ENCODE peak calls at places on chromosomes 6 and 20, in four cellular contexts. One of them, this sample, is unnamed. For H3K9me3, the result is how much of the 10 kb centered on the place peaks cover.

GRCh38 chr20:38184098-38184497 is 19.0 kb upstream of the TGM2 start:
- DNase-seq in CD8-positive, alpha-beta memory T cell: no peak
- DNase-seq in SJSA1: no peak
- DNase-seq in SK-N-MC: no peak
- DNase-seq in this sample: no peak

GRCh38 chr6:133404728-133405127 is 163.6 kb downstream of the EYA4 start:
- DNase-seq in CD8-positive, alpha-beta memory T cell: no peak
- DNase-seq in SJSA1: no peak
- DNase-seq in SK-N-MC: no peak
- DNase-seq in this sample: no peak

GRCh38 chr20:3710027-3710426 is 2.4 kb downstream of the SIGLEC1 start:
- DNase-seq in CD8-positive, alpha-beta memory T cell: no peak
- DNase-seq in SJSA1: no peak
- DNase-seq in SK-N-MC: no peak
- DNase-seq in this sample: no peak

GRCh38 chr6:44224978-44225330 is 1.6 kb downstream of the SLC29A1 start:
- DNase-seq in CD8-positive, alpha-beta memory T cell: no peak
- DNase-seq in SJSA1: no peak
- DNase-seq in SK-N-MC: no peak
- DNase-seq in this sample: no peak

GRCh38 chr6:131083687-131084086 is 20.6 kb upstream of the EPB41L2 start:
- DNase-seq in CD8-positive, alpha-beta memory T cell: no peak
- DNase-seq in SJSA1: no peak
- DNase-seq in SK-N-MC: no peak
- DNase-seq in this sample: no peak

GRCh38 chr20:49539481-49540231 is 28.3 kb downstream of the PTGIS start:
- DNase-seq in CD8-positive, alpha-beta memory T cell: no peak
- DNase-seq in SJSA1: no peak
- DNase-seq in SK-N-MC: no peak
- DNase-seq in this sample: no peak

GRCh38 chr6:158816329-158816728 is 2.8 kb downstream of the EZR start:
- DNase-seq in CD8-positive, alpha-beta memory T cell: no peak
- DNase-seq in SJSA1: no peak
- DNase-seq in SK-N-MC: no peak
- DNase-seq in this sample: no peak

GRCh38 chr6:22025468-22026159 is 271.2 kb downstream of the PRL start:
- DNase-seq in CD8-positive, alpha-beta memory T cell: no peak
- DNase-seq in SJSA1: peak
- DNase-seq in SK-N-MC: no peak
- DNase-seq in this sample: no peak

GRCh38 chr6:21856096-21856825 is 262.7 kb downstream of the SOX4 start:
- DNase-seq in CD8-positive, alpha-beta memory T cell: no peak
- DNase-seq in SJSA1: peak
- DNase-seq in SK-N-MC: no peak
- DNase-seq in this sample: no peak

GRCh38 chr6:160224599-160225237 is 33.9 kb downstream of the SLC22A2 start:
- DNase-seq in CD8-positive, alpha-beta memory T cell: no peak
- DNase-seq in SJSA1: no peak
- DNase-seq in SK-N-MC: no peak
- DNase-seq in this sample: no peak

GRCh38 chr6:160226118-160226541 is 32.5 kb downstream of the SLC22A2 start:
- DNase-seq in CD8-positive, alpha-beta memory T cell: no peak
- DNase-seq in SJSA1: no peak
- DNase-seq in SK-N-MC: no peak
- DNase-seq in this sample: no peak

GRCh38 chr6:160221423-160221822 is 37.2 kb downstream of the SLC22A2 start:
- DNase-seq in CD8-positive, alpha-beta memory T cell: no peak
- DNase-seq in SJSA1: no peak
- DNase-seq in SK-N-MC: no peak
- DNase-seq in this sample: no peak

GRCh38 chr6:160221918-160222317 is 36.7 kb downstream of the SLC22A2 start:
- DNase-seq in CD8-positive, alpha-beta memory T cell: no peak
- DNase-seq in SJSA1: no peak
- DNase-seq in SK-N-MC: no peak
- DNase-seq in this sample: no peak

DNA sequence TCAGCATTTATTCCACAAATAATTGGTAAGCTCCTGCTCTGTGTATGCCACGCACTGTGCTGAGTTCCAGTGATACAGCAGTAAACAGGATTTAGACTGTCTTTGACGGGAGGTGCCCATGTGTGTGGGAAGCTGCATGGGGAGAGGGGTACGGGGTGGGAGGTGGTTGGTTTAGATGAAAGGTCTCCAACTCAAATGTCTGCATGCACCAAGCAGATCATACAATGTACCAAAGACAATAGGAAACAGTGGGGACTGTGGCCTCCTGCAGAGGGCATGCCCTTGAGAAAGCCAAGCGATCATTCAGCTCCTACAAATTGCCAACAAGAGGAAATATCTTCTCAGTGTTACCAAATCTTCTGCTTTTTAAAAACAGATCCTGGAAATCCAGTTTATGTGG is 36.1 kb downstream of the SLC22A2 start:
- DNase-seq in CD8-positive, alpha-beta memory T cell: no peak
- DNase-seq in SJSA1: no peak
- DNase-seq in SK-N-MC: no peak
- DNase-seq in this sample: no peak
- H3K9me3 ChIP-seq in CD8-positive, alpha-beta memory T cell: under half
- H3K9me3 ChIP-seq in SJSA1: under half
- H3K9me3 ChIP-seq in SK-N-MC: under half
- H3K9me3 ChIP-seq in this sample: under half

GRCh38 chr6:82680192-82680591 is 316.6 kb downstream of the TPBG start:
- DNase-seq in CD8-positive, alpha-beta memory T cell: no peak
- DNase-seq in SJSA1: no peak
- DNase-seq in SK-N-MC: no peak
- DNase-seq in this sample: no peak

GRCh38 chr6:82681119-82681714 is 317.6 kb downstream of the TPBG start:
- DNase-seq in CD8-positive, alpha-beta memory T cell: no peak
- DNase-seq in SJSA1: no peak
- DNase-seq in SK-N-MC: no peak
- DNase-seq in this sample: no peak

DNA sequence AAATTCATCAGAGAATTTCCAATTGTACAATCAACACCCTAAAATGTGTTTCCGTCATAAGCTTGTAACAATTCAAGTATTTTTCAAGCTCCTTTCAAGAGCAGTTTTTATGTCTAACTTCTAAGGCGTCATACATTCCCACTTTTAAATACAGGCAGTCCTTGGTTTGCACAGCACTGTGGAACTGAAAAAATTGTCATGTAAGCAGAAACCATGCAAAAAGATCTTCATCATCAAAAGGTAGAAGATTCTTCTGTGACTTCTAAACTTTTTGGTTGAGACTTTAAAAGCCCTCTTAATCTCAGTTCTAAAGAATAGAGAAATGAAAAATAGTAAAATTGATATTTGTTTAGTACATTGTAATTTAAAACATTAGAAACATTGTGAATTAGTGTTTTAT is 315.6 kb downstream of the TPBG start:
- DNase-seq in CD8-positive, alpha-beta memory T cell: no peak
- DNase-seq in SJSA1: no peak
- DNase-seq in SK-N-MC: no peak
- DNase-seq in this sample: no peak
- H3K9me3 ChIP-seq in CD8-positive, alpha-beta memory T cell: under half
- H3K9me3 ChIP-seq in SJSA1: under half
- H3K9me3 ChIP-seq in SK-N-MC: under half
- H3K9me3 ChIP-seq in this sample: under half

GRCh38 chr20:18331694-18332093 is 43.4 kb downstream of the ZNF133 start:
- DNase-seq in CD8-positive, alpha-beta memory T cell: no peak
- DNase-seq in SJSA1: no peak
- DNase-seq in SK-N-MC: no peak
- DNase-seq in this sample: no peak
- H3K9me3 ChIP-seq in CD8-positive, alpha-beta memory T cell: under half
- H3K9me3 ChIP-seq in SJSA1: under half
- H3K9me3 ChIP-seq in SK-N-MC: under half
- H3K9me3 ChIP-seq in this sample: under half

DNA sequence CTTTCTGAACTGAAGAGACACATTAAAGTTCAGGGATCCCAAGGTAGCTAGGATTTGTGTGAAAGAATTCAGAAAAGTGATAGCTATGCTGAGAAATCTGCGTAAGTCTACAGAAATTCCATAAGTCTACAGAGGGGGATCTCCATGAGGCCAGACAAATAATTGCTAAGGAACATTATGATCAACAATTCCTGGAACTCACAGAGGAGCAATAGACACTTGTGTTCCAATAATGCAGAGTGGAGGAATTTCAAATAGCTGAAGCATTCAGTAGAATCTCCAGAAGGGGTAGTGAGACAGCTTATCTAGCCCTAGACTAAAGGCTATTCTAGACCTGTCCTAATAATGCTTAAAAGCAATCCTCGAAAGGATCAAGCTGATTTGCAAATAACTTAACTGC is 315.7 kb upstream of the ECI2 start:
- DNase-seq in CD8-positive, alpha-beta memory T cell: no peak
- DNase-seq in SJSA1: no peak
- DNase-seq in SK-N-MC: no peak
- DNase-seq in this sample: no peak
- H3K9me3 ChIP-seq in CD8-positive, alpha-beta memory T cell: under half
- H3K9me3 ChIP-seq in SJSA1: under half
- H3K9me3 ChIP-seq in SK-N-MC: under half
- H3K9me3 ChIP-seq in this sample: under half

GRCh38 chr6:138343112-138343511 is 34.6 kb upstream of the SMIM28 start:
- DNase-seq in CD8-positive, alpha-beta memory T cell: no peak
- DNase-seq in SJSA1: no peak
- DNase-seq in SK-N-MC: no peak
- DNase-seq in this sample: no peak
- H3K9me3 ChIP-seq in CD8-positive, alpha-beta memory T cell: under half
- H3K9me3 ChIP-seq in SJSA1: under half
- H3K9me3 ChIP-seq in SK-N-MC: under half
- H3K9me3 ChIP-seq in this sample: under half